ENCODE peak calls at places on chromosomes 3 and 15, in nine cellular contexts. V, Z, G, L, J, K, F, T and W are unnamed samples.

GRCh38 chr3:10955694-10956453 is 36.7 kb upstream of the SLC6A1 start:
- DNase-seq in V (no peak), K (no peak), T (peak), Z (peak), F (no peak), G (no peak), J (no peak), L (no peak), W (peak)

GRCh38 chr3:149623819-149624218 is 34.0 kb downstream of the WWTR1 start:
- DNase-seq in Z (no peak), T (no peak), L (no peak), G (no peak), J (no peak), K (no peak), V (no peak), F (no peak), W (no peak)

GRCh38 chr15:65887565-65887964 is 18.3 kb downstream of the RAB11A start:
- DNase-seq in K (no peak), J (no peak), V (no peak), G (no peak), L (no peak), Z (no peak), F (no peak), T (no peak), W (no peak)

GRCh38 chr3:109131276-109131675 is 5.2 kb upstream of the C3orf85 start:
- DNase-seq in J (no peak), F (no peak), V (no peak), T (no peak), G (no peak), K (no peak), Z (no peak), L (no peak), W (no peak)

GRCh38 chr15:92091155-92091734 is 237.7 kb downstream of the SLCO3A1 start:
- DNase-seq in J (peak), Z (peak), L (peak), T (peak), V (peak), K (no peak), F (peak), G (no peak), W (no peak)

GRCh38 chr3:40753956-40754355 is 229.2 kb downstream of the ZNF621 start:
- DNase-seq in F (no peak), T (no peak), K (no peak), V (no peak), Z (no peak), L (no peak), G (no peak), J (no peak), W (no peak)

GRCh38 chr3:16467368-16467767 is 46.1 kb downstream of the RFTN1 start:
- DNase-seq in L (no peak), G (peak), Z (no peak), T (no peak), J (no peak), V (no peak), F (no peak), K (no peak), W (no peak)

GRCh38 chr3:101950510-101950909 is 101.2 kb downstream of the NFKBIZ start:
- DNase-seq in L (no peak), G (no peak), K (no peak), Z (no peak), V (peak), F (no peak), T (no peak), J (no peak), W (no peak)

GRCh38 chr15:52288051-52288942 is 7.3 kb downstream of the MYO5C start:
- DNase-seq in J (peak), T (no peak), G (no peak), K (no peak), L (peak), F (peak), Z (no peak), V (peak), W (no peak)

GRCh38 chr3:172379372-172379771 is 68.9 kb downstream of the GHSR start:
- DNase-seq in V (no peak), Z (no peak), F (no peak), T (no peak), K (no peak), J (no peak), L (no peak), G (no peak), W (no peak)

GRCh38 chr3:7401418-7401817 is 540.5 kb downstream of the GRM7 start:
- DNase-seq in F (no peak), Z (no peak), T (no peak), V (no peak), L (no peak), J (no peak), K (no peak), G (no peak), W (no peak)

DNA sequence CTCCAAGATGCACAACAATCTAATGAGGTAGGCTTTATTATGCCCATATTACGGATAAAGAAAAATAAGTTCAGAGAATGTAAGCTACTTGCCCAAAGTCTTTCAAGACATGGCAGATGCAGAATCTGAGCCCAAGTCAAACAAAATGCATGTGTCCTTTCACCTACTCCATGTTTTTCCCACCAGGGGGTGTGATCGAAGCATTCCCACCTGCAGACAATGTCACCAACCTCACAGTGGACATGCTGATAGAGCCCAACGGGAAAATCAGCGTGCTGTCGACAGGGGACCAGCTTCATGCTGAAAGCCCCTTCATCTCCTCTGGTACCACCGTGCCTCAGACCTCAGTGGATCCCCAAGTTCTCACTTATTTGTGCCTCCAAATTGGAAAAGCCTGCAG is 99.8 kb upstream of the C15orf61 start:
- DNase-seq in J (no peak), G (no peak), T (no peak), Z (no peak), V (no peak), K (no peak), L (no peak), F (no peak), W (no peak)
- TF ChIP-seq CTCF in J (no peak), G (no peak), T (no peak), Z (no peak), V (no peak), K (no peak), L (no peak), F (no peak), W (no peak)

GRCh38 chr3:183826448-183826847 is 1.1 kb upstream of the MAP6D1 start:
- DNase-seq in Z (peak), V (no peak), G (no peak), T (peak), F (no peak), J (no peak), L (peak), K (no peak), W (peak)

GRCh38 chr3:183826854-183827253 is 1.5 kb upstream of the MAP6D1 start:
- DNase-seq in T (no peak), J (no peak), L (no peak), K (no peak), Z (no peak), F (no peak), G (no peak), V (no peak), W (no peak)

GRCh38 chr3:183823963-183824362 is 1.4 kb downstream of the MAP6D1 start:
- DNase-seq in T (no peak), K (no peak), Z (no peak), F (no peak), L (no peak), J (no peak), G (no peak), V (no peak), W (no peak)

GRCh38 chr3:183824761-183825379 is 507 bp downstream of the MAP6D1 start:
- DNase-seq in K (peak), T (no peak), F (peak), V (peak), G (no peak), L (peak), Z (no peak), J (no peak), W (no peak)

DNA sequence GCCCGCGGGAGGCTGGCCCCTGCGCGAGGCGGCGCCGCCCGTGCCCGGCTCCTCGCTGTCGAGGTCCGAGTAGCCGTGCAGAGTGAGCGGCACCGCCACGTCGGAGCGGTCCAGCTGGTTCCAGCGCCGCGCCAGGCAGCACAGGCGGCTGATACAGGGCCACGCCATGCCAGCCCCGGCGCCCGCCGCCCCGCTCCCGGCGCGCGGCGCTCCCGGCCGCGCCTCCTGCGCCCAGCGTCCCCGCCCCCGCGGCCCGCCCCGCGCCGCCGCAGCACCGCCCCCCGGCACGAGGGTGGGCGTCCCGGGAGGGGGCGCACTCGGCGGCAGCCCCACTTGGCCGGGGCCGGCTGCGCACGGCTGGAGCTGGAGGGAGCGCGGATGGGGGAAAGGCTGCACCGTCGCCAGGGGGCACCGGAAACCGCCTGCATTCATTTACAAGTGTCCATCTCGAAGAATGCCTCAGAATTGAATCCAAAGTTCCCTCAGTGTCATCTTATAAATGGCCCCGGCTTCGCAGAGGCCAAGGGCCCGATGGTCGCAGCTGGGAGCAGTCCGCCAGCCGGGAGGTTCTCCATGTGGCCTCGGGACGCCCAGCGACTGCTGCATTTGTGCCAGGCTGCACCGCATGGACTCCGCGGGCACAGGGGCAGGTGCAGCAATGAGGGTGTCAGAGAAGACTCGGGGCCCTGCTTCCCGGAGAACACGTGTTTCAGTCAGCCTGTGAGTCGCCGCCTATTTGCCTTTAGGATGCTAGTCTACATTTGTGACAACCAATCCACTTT is at the start of gene MAP6D1:
- DNase-seq in G (peak), K (no peak), T (no peak), L (peak), Z (no peak), V (peak), F (peak), J (no peak), W (no peak)
- H3K4me3 ChIP-seq in G (peak), K (peak), T (peak), L (peak), Z (peak), V (peak), F (peak), J (peak), W (peak)

DNA sequence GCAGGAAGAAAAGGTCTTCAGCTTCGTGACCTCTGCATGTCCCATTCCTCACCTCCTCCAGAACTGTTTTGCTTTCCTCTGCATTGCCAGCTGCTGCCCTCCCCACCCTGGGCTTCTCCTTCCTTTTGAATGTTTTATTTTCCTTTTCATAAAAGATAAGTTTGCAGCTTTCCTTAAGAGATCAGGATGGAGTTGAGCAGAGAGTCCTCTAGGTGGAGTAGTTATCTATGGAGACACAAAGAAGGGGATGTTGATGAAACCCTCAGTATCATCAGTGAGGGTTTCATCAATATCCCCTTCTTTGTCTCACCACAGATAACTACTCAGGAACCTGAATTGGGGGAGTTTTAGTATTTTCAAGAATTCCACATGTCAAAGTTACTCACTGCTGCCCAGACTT is 19.0 kb upstream of the SLC25A36 start:
- DNase-seq in V (peak), T (no peak), G (no peak), J (no peak), Z (no peak), F (peak), K (no peak), L (no peak), W (no peak)
- TF ChIP-seq CTCF in V (peak), T (peak), G (peak), J (peak), Z (peak), F (peak), K (no peak), L (peak), W (no peak)

DNA sequence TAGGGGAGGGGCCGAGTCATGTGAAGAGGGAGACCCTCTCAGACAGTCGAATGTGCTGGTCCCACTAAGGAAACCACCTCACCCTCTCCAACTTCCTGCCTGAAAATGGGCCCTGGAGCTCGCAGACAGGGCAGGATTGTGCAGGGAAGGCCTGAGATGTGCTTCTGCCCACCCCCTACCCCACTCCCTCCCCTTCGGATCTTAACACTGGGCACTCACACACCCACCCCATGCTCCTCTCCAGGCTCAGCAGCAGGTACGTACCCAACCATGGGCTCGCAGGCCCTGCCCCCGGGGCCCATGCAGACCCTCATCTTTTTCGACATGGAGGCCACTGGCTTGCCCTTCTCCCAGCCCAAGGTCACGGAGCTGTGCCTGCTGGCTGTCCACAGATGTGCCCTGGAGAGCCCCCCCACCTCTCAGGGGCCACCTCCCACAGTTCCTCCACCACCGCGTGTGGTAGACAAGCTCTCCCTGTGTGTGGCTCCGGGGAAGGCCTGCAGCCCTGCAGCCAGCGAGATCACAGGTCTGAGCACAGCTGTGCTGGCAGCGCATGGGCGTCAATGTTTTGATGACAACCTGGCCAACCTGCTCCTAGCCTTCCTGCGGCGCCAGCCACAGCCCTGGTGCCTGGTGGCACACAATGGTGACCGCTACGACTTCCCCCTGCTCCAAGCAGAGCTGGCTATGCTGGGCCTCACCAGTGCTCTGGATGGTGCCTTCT is 20.0 kb downstream of the ATRIP start:
- DNase-seq in K (no peak), T (peak), V (no peak), L (peak), F (no peak), Z (peak), G (peak), J (peak), W (peak)
- H3K4me3 ChIP-seq in K (peak), T (peak), V (peak), L (peak), F (peak), Z (peak), G (peak), J (peak), W (peak)

DNA sequence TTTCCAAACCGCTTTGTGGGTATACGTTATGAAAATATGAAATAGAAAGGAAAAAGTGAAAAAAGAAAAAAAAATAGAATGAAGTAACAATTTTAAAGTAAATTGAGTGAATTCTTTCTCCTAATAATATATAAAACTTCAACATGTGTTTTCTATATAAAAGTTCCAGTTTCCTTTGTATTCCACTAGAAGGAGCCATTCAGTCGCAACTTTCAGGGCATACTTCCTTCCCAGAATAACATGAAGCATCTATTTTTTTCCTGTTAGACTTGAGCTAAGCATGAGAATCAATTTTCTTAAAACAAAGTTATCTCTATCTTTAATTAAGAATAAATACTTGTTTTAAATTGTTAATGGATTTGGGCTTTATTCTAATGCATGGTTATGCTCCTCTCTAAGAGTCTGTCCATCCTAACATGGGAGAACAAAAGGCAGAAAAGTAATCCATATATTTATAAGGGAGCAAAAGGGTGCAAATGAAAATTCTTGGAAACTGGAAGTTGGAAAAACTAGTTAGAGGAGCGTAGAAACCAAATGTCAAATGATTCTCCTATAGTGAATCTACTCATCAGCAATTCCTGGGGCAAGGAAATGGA is 16.0 kb upstream of the VGLL3 start:
- DNase-seq in F (no peak), V (peak), K (no peak), Z (no peak), J (no peak), L (no peak), G (no peak), T (no peak), W (no peak)
- TF ChIP-seq CTCF in F (peak), V (peak), K (no peak), Z (peak), J (no peak), L (no peak), G (peak), T (no peak), W (no peak)

GRCh38 chr3:55000946-55001345 is 73.1 kb upstream of the LRTM1 start:
- DNase-seq in T (no peak), Z (no peak), J (no peak), F (no peak), K (no peak), V (peak), L (no peak), G (no peak), W (no peak)

GRCh38 chr3:55009372-55009771 is 81.5 kb upstream of the LRTM1 start:
- DNase-seq in Z (no peak), T (no peak), K (no peak), V (no peak), L (no peak), G (no peak), J (no peak), F (no peak), W (no peak)

GRCh38 chr3:55007971-55008370 is 80.1 kb upstream of the LRTM1 start:
- DNase-seq in Z (no peak), F (no peak), T (no peak), J (no peak), V (no peak), G (no peak), L (no peak), K (no peak), W (no peak)

GRCh38 chr3:55002416-55002930 is 74.6 kb upstream of the LRTM1 start:
- DNase-seq in K (no peak), L (no peak), T (no peak), G (no peak), F (no peak), V (peak), J (no peak), Z (no peak), W (no peak)

GRCh38 chr3:55006277-55006676 is 78.4 kb upstream of the LRTM1 start:
- DNase-seq in J (no peak), V (peak), F (no peak), T (no peak), K (no peak), Z (no peak), G (no peak), L (no peak), W (no peak)
- H3K4me3 ChIP-seq in J (no peak), V (no peak), F (no peak), T (no peak), K (no peak), Z (no peak), G (no peak), L (no peak), W (no peak)

GRCh38 chr3:58463181-58463941 is 28.5 kb upstream of the KCTD6 start:
- DNase-seq in V (peak), F (peak), Z (peak), L (peak), G (no peak), J (peak), T (peak), K (peak), W (peak)
- TF ChIP-seq CTCF in V (peak), F (peak), Z (peak), L (peak), G (peak), J (peak), T (peak), K (peak), W (peak)